ENCODE peak calls at places on chromosomes 12 and 14, in four cellular contexts. T, A, D and F are unnamed samples. For H3K4me1 and H3K36me3, the result is how much of the 10 kb centered on the place peaks cover.

GRCh38 chr14:71163842-71164500 is 256.7 kb downstream of the PCNX1 start:
- DNase-seq in T (no peak), D (no peak), A (no peak), F (no peak)

GRCh38 chr12:80752464-80752863 is 35.8 kb downstream of the MYF5 start:
- DNase-seq in D (no peak), T (no peak), A (no peak), F (no peak)

GRCh38 chr14:95519699-95520098 is 3.2 kb upstream of the SYNE3 start:
- DNase-seq in D (no peak), A (peak), T (no peak), F (peak)

GRCh38 chr12:3777206-3777809 is 24.4 kb upstream of the CRACR2A start:
- DNase-seq in A (no peak), T (peak), D (peak), F (peak)

GRCh38 chr14:106080922-106081321 is 554.5 kb downstream of the TMEM121 start:
- DNase-seq in T (no peak), D (no peak), A (no peak), F (no peak)

GRCh38 chr12:25126086-25126485 is 68.9 kb downstream of the DNAI7 start:
- DNase-seq in D (no peak), A (no peak), T (no peak), F (no peak)

GRCh38 chr14:100271247-100271939 is 32.4 kb downstream of the YY1 start:
- DNase-seq in D (no peak), T (no peak), A (no peak), F (no peak)

GRCh38 chr12:78229491-78230209 is 399.0 kb downstream of the NAV3 start:
- DNase-seq in T (peak), A (no peak), D (peak), F (no peak)

GRCh38 chr12:89172224-89172623 is 180.1 kb downstream of the DUSP6 start:
- DNase-seq in T (no peak), D (no peak), A (no peak), F (no peak)

GRCh38 chr12:72281145-72281544 is 9.0 kb downstream of the TRHDE start:
- DNase-seq in T (no peak), A (no peak), D (no peak), F (no peak)

GRCh38 chr12:25811656-25812126 is 146.8 kb upstream of the RASSF8 start:
- DNase-seq in T (peak), D (no peak), A (no peak), F (no peak)

GRCh38 chr12:122865268-122866231 is 30.3 kb downstream of the HIP1R start:
- DNase-seq in A (no peak), T (no peak), D (no peak), F (no peak)

GRCh38 chr12:29741342-29742241 is 42.1 kb downstream of the TMTC1 start:
- DNase-seq in T (no peak), D (no peak), A (no peak), F (no peak)

GRCh38 chr14:69005432-69006148 is 26.5 kb upstream of the ACTN1 start:
- DNase-seq in D (peak), A (peak), T (peak), F (peak)

GRCh38 chr14:56122306-56122705 is 4.1 kb downstream of the PELI2 start:
- DNase-seq in T (no peak), D (no peak), A (no peak), F (no peak)

GRCh38 chr14:37591941-37592287 is 3.1 kb downstream of the FOXA1 start:
- DNase-seq in D (peak), T (no peak), A (no peak), F (no peak)

GRCh38 chr12:12445882-12446181 is 89.0 kb downstream of the BORCS5 start:
- DNase-seq in A (no peak), T (no peak), D (no peak), F (no peak)

GRCh38 chr14:74593241-74593985 is 18.6 kb downstream of the LTBP2 start:
- DNase-seq in A (peak), T (no peak), D (no peak), F (no peak)

GRCh38 chr14:79328863-79329262 is 882.4 kb downstream of the DIO2 start:
- DNase-seq in T (no peak), A (no peak), D (no peak), F (no peak)

GRCh38 chr12:23564454-23564853 is 385.0 kb downstream of the SOX5 start:
- DNase-seq in A (no peak), T (no peak), D (no peak), F (no peak)

GRCh38 chr14:94944636-94945258 is 174.8 kb upstream of the GSC start:
- DNase-seq in T (no peak), D (no peak), A (no peak), F (no peak)

GRCh38 chr12:44851586-44851985 is 24.5 kb downstream of the NELL2 start:
- DNase-seq in T (no peak), D (no peak), A (no peak), F (no peak)

GRCh38 chr12:43480591-43480990 is 71.4 kb downstream of the ADAMTS20 start:
- DNase-seq in A (no peak), D (no peak), T (no peak), F (no peak)

GRCh38 chr12:111773801-111774551 is 7.2 kb downstream of the ALDH2 start:
- DNase-seq in D (peak), T (no peak), A (peak), F (peak)
- H3K4me1 ChIP-seq in D (under half), T (under half), A (under half), F (half or more)

GRCh38 chr14:50070230-50070629 is 46.1 kb downstream of the VCPKMT start:
- DNase-seq in A (no peak), D (no peak), T (no peak), F (no peak)

GRCh38 chr14:50064993-50065392 is 51.4 kb downstream of the VCPKMT start:
- DNase-seq in T (no peak), D (no peak), A (no peak), F (peak)

GRCh38 chr14:50069325-50069724 is 47.0 kb downstream of the VCPKMT start:
- DNase-seq in D (no peak), A (no peak), T (no peak), F (no peak)

GRCh38 chr14:50068496-50068895 is 47.9 kb downstream of the VCPKMT start:
- DNase-seq in T (no peak), A (no peak), D (no peak), F (no peak)

GRCh38 chr14:50067723-50068495 is 48.5 kb downstream of the VCPKMT start:
- DNase-seq in T (no peak), A (no peak), D (no peak), F (no peak)
- H3K27ac ChIP-seq in T (peak), A (no peak), D (no peak), F (no peak)

GRCh38 chr12:120132863-120133385 is 16.4 kb upstream of the RAB35 start:
- DNase-seq in T (no peak), D (no peak), A (no peak), F (no peak)

GRCh38 chr12:120134307-120134980 is 17.9 kb upstream of the RAB35 start:
- DNase-seq in A (no peak), T (no peak), D (no peak), F (no peak)

GRCh38 chr12:120132437-120132836 is 15.9 kb upstream of the RAB35 start:
- DNase-seq in T (no peak), D (no peak), A (no peak), F (no peak)

GRCh38 chr12:120130011-120130410 is 13.5 kb upstream of the RAB35 start:
- DNase-seq in D (no peak), T (no peak), A (no peak), F (no peak)

DNA sequence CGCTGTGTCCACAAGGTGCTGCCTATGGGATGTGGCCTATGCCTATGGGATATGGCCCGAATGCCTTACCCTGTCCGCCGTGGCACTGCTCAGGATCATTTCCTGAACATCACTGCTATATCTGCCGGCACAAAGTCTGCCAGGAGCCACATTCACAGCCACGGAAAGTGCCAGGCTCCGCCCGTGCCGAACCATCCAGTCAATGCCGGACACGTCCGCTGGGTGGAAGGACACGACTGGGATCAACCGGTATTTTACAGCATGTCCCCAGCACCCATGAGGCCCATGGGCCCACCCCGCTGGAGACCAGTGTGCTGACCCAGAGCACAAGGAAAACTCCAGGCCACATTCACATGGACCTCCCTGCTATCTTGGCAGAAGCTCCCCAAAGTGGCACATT is 14.6 kb upstream of the RAB35 start:
- DNase-seq in T (no peak), D (no peak), A (no peak), F (no peak)
- H3K36me3 ChIP-seq in T (half or more), D (under half), A (under half), F (half or more)

GRCh38 chr14:93008381-93008780 is 85.4 kb downstream of the CHGA start:
- DNase-seq in T (no peak), A (peak), D (no peak), F (peak)
- H3K4me1 ChIP-seq in T (under half), A (under half), D (under half), F (under half)

GRCh38 chr12:56589783-56590182 is 40.3 kb downstream of the BAZ2A start:
- DNase-seq in D (no peak), A (no peak), T (no peak), F (no peak)

GRCh38 chr12:56590237-56590830 is 39.8 kb downstream of the BAZ2A start:
- DNase-seq in A (no peak), T (peak), D (peak), F (no peak)

GRCh38 chr12:56591961-56592360 is 38.2 kb downstream of the BAZ2A start:
- DNase-seq in D (no peak), T (no peak), A (no peak), F (no peak)

GRCh38 chr12:56593909-56594621 is 36.1 kb downstream of the BAZ2A start:
- DNase-seq in A (peak), D (peak), T (peak), F (no peak)

DNA sequence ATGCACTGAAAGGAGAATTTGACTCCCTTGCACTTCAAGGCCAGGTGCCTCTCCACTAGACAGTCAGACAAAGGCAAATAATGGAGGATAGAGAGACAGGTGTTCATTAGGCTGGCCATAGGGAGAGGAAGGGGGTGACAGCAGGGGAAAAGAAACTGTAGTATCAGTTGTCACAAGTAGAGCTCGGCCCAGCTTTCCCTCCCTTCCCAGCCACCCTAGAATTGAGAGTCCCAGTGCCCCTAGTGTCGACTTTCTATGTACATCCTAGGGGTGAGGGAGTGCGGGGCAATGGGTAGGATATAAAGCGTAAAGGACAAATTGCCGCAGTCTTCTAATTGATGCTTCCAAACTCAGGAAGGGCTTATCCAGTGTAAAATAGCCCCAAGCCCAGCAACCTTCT is 39.0 kb downstream of the BAZ2A start:
- DNase-seq in T (no peak), A (no peak), D (peak), F (no peak)
- H3K27ac ChIP-seq in T (no peak), A (no peak), D (no peak), F (no peak)

GRCh38 chr12:110538869-110539622 is 36.9 kb downstream of the RAD9B start:
- DNase-seq in T (no peak), A (peak), D (no peak), F (no peak)
- H3K36me3 ChIP-seq in T (under half), A (under half), D (under half), F (under half)

GRCh38 chr14:21501568-21501967 is 9.6 kb downstream of the METTL3 start:
- DNase-seq in A (no peak), D (no peak), T (no peak), F (no peak)
- H3K4me1 ChIP-seq in A (under half), D (under half), T (under half), F (under half)